ENCODE peak calls at places on chromosomes 1 and 21, in nine cellular contexts. A is lower leg skin, Y is AG10803, U is fibroblast of lung, H is IMR-90, D is BJ, V is transverse colon, C is psoas muscle, I is body of pancreas. L is an unnamed sample.

GRCh38 chr21:44461438-44462089 is 6.3 kb downstream of the LRRC3 start:
- DNase-seq in A (no peak), Y (peak; percentile 12), U (no peak), H (no peak), D (no peak), V (no peak), C (no peak), I (no peak), L (no peak)

GRCh38 chr1:226763741-226764264 is 24.7 kb upstream of the ITPKB start:
- DNase-seq in A (no peak), Y (peak; percentile 56), U (peak; percentile 88), H (peak; percentile 96), D (peak; percentile 45), V (no peak), C (no peak), I (no peak), L (peak; percentile 66)

GRCh38 chr1:13892141-13892670 is 192.2 kb downstream of the PRDM2 start:
- DNase-seq in A (no peak), Y (no peak), U (no peak), H (no peak), D (no peak), V (no peak), C (no peak), I (no peak), L (no peak)

GRCh38 chr1:167679714-167680113 is 42.1 kb upstream of the MPZL1 start:
- DNase-seq in A (no peak), Y (no peak), U (no peak), H (no peak), D (no peak), V (no peak), C (no peak), I (no peak), L (no peak)

GRCh38 chr1:8047686-8048522 is 21.8 kb upstream of the ERRFI1 start:
- DNase-seq in A (no peak), Y (peak; percentile 91), U (peak; percentile 93), H (peak; percentile 80), D (peak; percentile 84), V (no peak), C (no peak), I (no peak), L (peak; percentile 57)

GRCh38 chr1:174090476-174090875 is 68.3 kb upstream of the RC3H1 start:
- DNase-seq in A (no peak), Y (no peak), U (no peak), H (no peak), D (no peak), V (no peak), C (no peak), I (no peak), L (no peak)

GRCh38 chr1:219666242-219666641 is 53.3 kb upstream of the ZC3H11B start:
- DNase-seq in A (peak; percentile 39), Y (peak; percentile 13), U (peak; percentile 60), H (peak; percentile 32), D (no peak), V (no peak), C (no peak), I (no peak), L (peak; percentile 90)

GRCh38 chr21:15688016-15688415 is 41.8 kb upstream of the USP25 start:
- DNase-seq in A (no peak), Y (no peak), U (no peak), H (no peak), D (no peak), V (no peak), C (no peak), I (no peak), L (no peak)

GRCh38 chr1:91765293-91765692 is 120.7 kb downstream of the TGFBR3 start:
- DNase-seq in A (no peak), Y (no peak), U (no peak), H (no peak), D (no peak), V (no peak), C (no peak), I (no peak), L (no peak)

GRCh38 chr1:43883321-43883720 is 50.3 kb upstream of the ARTN start:
- DNase-seq in A (no peak), Y (no peak), U (no peak), H (no peak), D (no peak), V (peak; percentile 15), C (no peak), I (no peak), L (no peak)

GRCh38 chr1:38872401-38873026 is 634 bp downstream of the MYCBP start:
- DNase-seq in A (no peak), Y (peak; percentile 27), U (peak; percentile 27), H (peak; percentile 31), D (no peak), V (peak; percentile 36), C (peak; percentile 23), I (peak; percentile 25), L (peak; percentile 15)

GRCh38 chr21:26116456-26117011 is 54.0 kb downstream of the APP start:
- DNase-seq in A (no peak), Y (peak; percentile 92), U (peak; percentile 57), H (peak; percentile 44), D (peak; percentile 56), V (no peak), C (no peak), I (peak; percentile 26), L (peak; percentile 56)

GRCh38 chr1:222413436-222413835 is 134.5 kb downstream of the HHIPL2 start:
- DNase-seq in A (no peak), Y (peak; percentile 25), U (no peak), H (peak; percentile 53), D (peak; percentile 48), V (no peak), C (no peak), I (no peak), L (no peak)

GRCh38 chr21:44418876-44419230 is 36.5 kb upstream of the LRRC3 start:
- DNase-seq in A (no peak), Y (no peak), U (no peak), H (no peak), D (no peak), V (no peak), C (no peak), I (no peak), L (no peak)

GRCh38 chr1:9594471-9595155 is 5.9 kb downstream of the TMEM201 start:
- DNase-seq in A (no peak), Y (no peak), U (no peak), H (no peak), D (no peak), V (no peak), C (no peak), I (no peak), L (no peak)

GRCh38 chr1:9592510-9593075 is 3.9 kb downstream of the TMEM201 start:
- DNase-seq in A (no peak), Y (no peak), U (no peak), H (no peak), D (no peak), V (no peak), C (no peak), I (no peak), L (no peak)

GRCh38 chr1:9591669-9592509 is 3.2 kb downstream of the TMEM201 start:
- DNase-seq in A (no peak), Y (no peak), U (no peak), H (no peak), D (no peak), V (no peak), C (no peak), I (no peak), L (no peak)

GRCh38 chr1:9593492-9594465 is 5.1 kb downstream of the TMEM201 start:
- DNase-seq in A (peak; percentile 52), Y (peak; percentile 57), U (peak; percentile 49), H (peak; percentile 69), D (no peak), V (peak; percentile 55), C (peak; percentile 72), I (peak; percentile 44), L (no peak)

GRCh38 chr1:9593147-9593491 is 4.4 kb downstream of the TMEM201 start:
- DNase-seq in A (no peak), Y (no peak), U (no peak), H (no peak), D (no peak), V (no peak), C (no peak), I (no peak), L (no peak)
- H3K4me3 ChIP-seq in A (no peak overlapping the region), Y (no peak overlapping the region), U (no peak overlapping the region), H (no peak overlapping the region), D (no peak overlapping the region), V (no peak overlapping the region), C (peak overlapping the region; percentile 19), I (no peak overlapping the region), L (no peak overlapping the region)

GRCh38 chr1:53306168-53306567 is 21.7 kb downstream of the LRP8 start:
- DNase-seq in A (no peak), Y (no peak), U (no peak), H (no peak), D (no peak), V (no peak), C (no peak), I (no peak), L (no peak)

GRCh38 chr1:53303651-53304515 is 24.0 kb downstream of the LRP8 start:
- DNase-seq in A (no peak), Y (no peak), U (no peak), H (no peak), D (no peak), V (no peak), C (no peak), I (no peak), L (no peak)

GRCh38 chr1:53303175-53303574 is 24.7 kb downstream of the LRP8 start:
- DNase-seq in A (no peak), Y (no peak), U (no peak), H (no peak), D (no peak), V (no peak), C (no peak), I (no peak), L (no peak)

GRCh38 chr1:53305650-53306049 is 22.2 kb downstream of the LRP8 start:
- DNase-seq in A (no peak), Y (no peak), U (no peak), H (no peak), D (no peak), V (no peak), C (no peak), I (no peak), L (no peak)

GRCh38 chr1:53304527-53304926 is 23.3 kb downstream of the LRP8 start:
- DNase-seq in A (no peak), Y (no peak), U (no peak), H (no peak), D (no peak), V (no peak), C (no peak), I (no peak), L (no peak)
- TF ChIP-seq CTCF in A (no peak), Y (no peak), U (no peak), H (no peak), D (no peak), V (no peak), C (no peak), I (no peak), L (no peak)

DNA sequence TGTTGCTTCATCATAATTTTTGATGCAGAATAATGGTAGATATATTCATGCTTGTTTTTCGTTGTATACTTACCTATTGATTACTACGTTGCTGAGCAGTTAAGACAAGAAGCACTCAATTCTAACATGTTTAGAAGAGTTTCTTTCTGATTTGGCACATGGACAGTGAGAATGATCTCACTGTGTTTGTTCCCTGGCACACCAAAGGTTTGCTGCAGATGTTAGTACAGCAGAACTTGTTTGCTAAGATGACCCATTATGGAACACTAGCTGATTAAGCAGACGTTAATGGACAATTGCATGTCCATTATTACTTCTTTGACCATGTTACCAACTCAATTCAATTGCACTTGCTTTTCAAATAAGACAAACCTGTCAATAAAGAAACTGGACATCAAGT is 184.7 kb upstream of the SGIP1 start:
- DNase-seq in A (no peak), Y (peak; percentile 31), U (no peak), H (no peak), D (no peak), V (no peak), C (no peak), I (no peak), L (no peak)
- H3K4me3 ChIP-seq in A (no peak overlapping the region), Y (no peak overlapping the region), U (no peak overlapping the region), H (no peak overlapping the region), D (no peak overlapping the region), V (no peak overlapping the region), C (peak overlapping the region; percentile 31), I (no peak overlapping the region), L (no peak overlapping the region)

GRCh38 chr1:178774263-178774662 is 49.2 kb downstream of the RALGPS2 start:
- DNase-seq in A (no peak), Y (peak; percentile 38), U (peak; percentile 61), H (peak; percentile 28), D (no peak), V (no peak), C (no peak), I (no peak), L (peak; percentile 24)
- TF ChIP-seq CTCF in A (no peak), Y (peak; percentile 39), U (no peak), H (peak; percentile 38), D (no peak), V (peak; percentile 27), C (peak; percentile 63), I (peak; percentile 30), L (no peak)

L was measured in astrocyte of the cerebellum.